ENCODE peak calls at places on chromosome 15, in nine cellular contexts. E, C, W, M, F, Y, D, A and R are unnamed samples.

GRCh38 chr15:41024141-41024540 is 70.9 kb downstream of the CHAC1 start:
- DNase-seq in A (peak; percentile 89), F (no peak), D (no peak), Y (no peak), M (peak; percentile 73), W (peak; percentile 74), E (no peak), C (no peak), R (no peak)

GRCh38 chr15:77901921-77902750 is 175.4 kb downstream of the TBC1D2B start:
- DNase-seq in C (no peak), D (peak; percentile 23), A (no peak), M (no peak), Y (peak; percentile 40), F (no peak), W (no peak), E (no peak), R (no peak)

GRCh38 chr15:32982001-32982400 is 212.5 kb downstream of the FMN1 start:
- DNase-seq in A (no peak), D (no peak), M (peak; percentile 26), F (no peak), C (no peak), W (peak; percentile 7), Y (no peak), E (no peak), R (peak; percentile 22)

GRCh38 chr15:92636950-92637481 is 18.6 kb downstream of the FAM174B start:
- DNase-seq in Y (no peak), A (no peak), W (no peak), D (peak; percentile 88), C (peak; percentile 58), E (peak; percentile 84), M (no peak), F (peak; percentile 93), R (no peak)

GRCh38 chr15:78696436-78696835 is 55.4 kb upstream of the CHRNB4 start:
- DNase-seq in W (no peak), M (no peak), F (no peak), E (no peak), D (no peak), A (no peak), Y (no peak), C (no peak), R (no peak)

GRCh38 chr15:65752151-65752700 is 39.9 kb downstream of the DENND4A start:
- DNase-seq in W (no peak), Y (no peak), C (no peak), A (peak; percentile 35), F (no peak), D (no peak), M (no peak), E (no peak), R (no peak)

GRCh38 chr15:63010920-63011693 is 31.4 kb upstream of the TPM1 start:
- DNase-seq in W (no peak), C (no peak), D (no peak), E (no peak), F (no peak), A (no peak), Y (no peak), M (no peak), R (no peak)

GRCh38 chr15:91632176-91632575 is 221.3 kb upstream of the SLCO3A1 start:
- DNase-seq in F (no peak), E (no peak), A (no peak), Y (no peak), D (no peak), C (no peak), W (no peak), M (no peak), R (no peak)

GRCh38 chr15:68957686-68958085 is 27.4 kb downstream of the SPESP1 start:
- DNase-seq in C (no peak), W (no peak), Y (no peak), D (no peak), A (no peak), E (no peak), F (no peak), M (no peak), R (no peak)

DNA sequence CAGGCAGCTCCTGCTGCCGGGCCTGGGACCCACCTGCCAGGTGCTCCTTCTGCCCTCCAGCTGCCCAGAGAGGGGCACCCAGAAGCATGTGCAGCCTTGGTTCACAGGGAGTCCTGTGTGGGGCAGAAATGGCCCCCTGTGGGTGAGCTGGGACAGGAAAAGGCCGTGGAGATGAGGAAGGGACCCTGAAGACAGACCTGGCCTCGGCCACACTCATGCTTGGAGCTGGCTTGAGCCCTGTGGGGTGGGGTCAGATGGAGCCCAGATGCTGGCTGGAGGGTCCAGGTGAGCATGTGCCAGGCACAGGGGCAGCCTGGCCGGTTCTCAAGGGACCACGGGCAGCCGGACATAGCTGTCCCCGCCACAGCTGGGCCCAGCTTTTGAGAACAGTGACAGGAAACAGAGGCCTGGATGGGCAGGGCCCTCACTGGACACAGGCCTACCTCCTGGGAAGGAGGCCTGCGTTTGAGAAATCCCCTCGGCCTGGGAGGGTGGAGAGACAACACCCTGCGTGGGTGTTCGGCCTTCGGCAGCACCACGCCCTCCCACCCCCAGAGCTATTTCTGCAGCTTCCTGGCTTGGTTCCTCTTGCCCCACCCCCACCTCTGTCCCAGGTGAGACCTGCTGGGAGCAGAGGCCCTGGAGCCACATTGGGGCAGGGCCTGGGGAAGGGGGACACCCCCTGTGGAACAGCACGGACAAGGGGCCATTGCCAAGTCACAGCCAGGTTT is 132.6 kb upstream of the MEF2A start:
- DNase-seq in W (peak; percentile 29), Y (peak; percentile 71), C (peak; percentile 72), F (no peak), D (peak; percentile 75), A (no peak), E (peak; percentile 11), M (no peak), R (no peak)
- TF ChIP-seq CTCF in W (no peak), Y (no peak), C (no peak), F (no peak), D (no peak), A (no peak), E (no peak), M (no peak), R (no peak)

DNA sequence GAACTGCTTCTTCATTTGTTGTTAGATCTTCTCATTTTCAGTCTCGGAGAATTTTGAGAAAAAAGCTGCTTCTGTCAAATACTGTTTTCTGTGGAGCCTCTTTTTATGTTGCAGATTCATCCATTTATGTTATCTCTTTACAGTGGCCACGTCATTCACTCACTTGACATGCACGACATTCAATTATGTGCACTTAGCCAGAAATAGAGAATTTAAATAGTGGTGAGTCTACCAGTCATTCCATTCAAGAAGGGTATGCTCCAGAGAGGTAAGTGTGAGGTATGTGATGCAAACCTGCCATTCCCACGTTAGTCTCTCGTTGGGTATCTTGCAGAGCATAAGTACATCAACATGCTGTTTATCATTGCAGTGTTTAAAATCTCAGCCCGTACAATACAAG is 9.8 kb downstream of the ARPP19 start:
- DNase-seq in D (no peak), W (no peak), Y (no peak), F (no peak), M (no peak), A (no peak), C (no peak), E (no peak), R (no peak)
- H3K4me3 ChIP-seq in D (no peak overlapping the region), W (no peak overlapping the region), Y (no peak overlapping the region), F (no peak overlapping the region), M (no peak overlapping the region), A (no peak overlapping the region), C (no peak overlapping the region), E (no peak overlapping the region), R (no peak overlapping the region)

GRCh38 chr15:48650931-48651330 is 5.4 kb upstream of the FBN1 start:
- DNase-seq in F (no peak), C (no peak), Y (no peak), A (no peak), W (no peak), M (no peak), E (no peak), D (no peak), R (no peak)

GRCh38 chr15:48646364-48646763 is 855 bp upstream of the FBN1 start:
- DNase-seq in F (no peak), C (no peak), M (no peak), A (no peak), E (no peak), D (no peak), Y (no peak), W (no peak), R (no peak)

GRCh38 chr15:48645558-48646330 is at the start of gene FBN1:
- DNase-seq in C (peak; percentile 47), E (peak; percentile 28), M (peak; percentile 90), A (peak; percentile 93), W (peak; percentile 95), F (peak; percentile 29), D (peak; percentile 46), Y (peak; percentile 87), R (no peak)

GRCh38 chr15:48644827-48645557 is 517 bp downstream of the FBN1 start:
- DNase-seq in M (peak; percentile 60), C (no peak), E (peak; percentile 37), F (peak; percentile 11), D (peak; percentile 57), W (peak; percentile 64), Y (peak; percentile 78), A (peak; percentile 58), R (no peak)

GRCh38 chr15:48647963-48648362 is 2.5 kb upstream of the FBN1 start:
- DNase-seq in D (no peak), Y (no peak), W (peak; percentile 42), M (peak; percentile 53), E (peak; percentile 28), F (no peak), C (no peak), A (peak; percentile 71), R (no peak)
- TF ChIP-seq CTCF in D (no peak), Y (no peak), W (peak; percentile 42), M (peak; percentile 42), E (no peak), F (no peak), C (no peak), A (peak; percentile 64), R (peak; percentile 28)

GRCh38 chr15:99565031-99565280 is 828 bp upstream of the MEF2A start:
- DNase-seq in M (no peak), A (no peak), Y (peak; percentile 88), C (no peak), E (no peak), F (no peak), W (no peak), D (no peak), R (no peak)

GRCh38 chr15:99565281-99566156 is at the start of gene MEF2A:
- DNase-seq in Y (peak; percentile 97), E (peak; percentile 88), F (peak; percentile 96), M (peak; percentile 94), C (peak; percentile 95), D (peak; percentile 97), W (peak; percentile 95), A (peak; percentile 97), R (peak; percentile 75)

GRCh38 chr15:99566157-99566900 is 545 bp downstream of the MEF2A start:
- DNase-seq in M (no peak), Y (peak; percentile 80), F (peak; percentile 43), W (no peak), D (peak; percentile 57), C (peak; percentile 36), E (peak; percentile 5), A (no peak), R (no peak)

GRCh38 chr15:99571299-99571698 is 5.5 kb downstream of the MEF2A start:
- DNase-seq in M (no peak), Y (no peak), W (no peak), F (no peak), C (no peak), E (no peak), D (no peak), A (no peak), R (no peak)

GRCh38 chr15:99568548-99569352 is 3.0 kb downstream of the MEF2A start:
- DNase-seq in F (no peak), E (no peak), M (no peak), C (no peak), D (no peak), A (peak; percentile 64), Y (no peak), W (no peak), R (no peak)
- H3K4me3 ChIP-seq in F (no peak overlapping the region), E (peak overlapping the region; percentile 84), M (no peak overlapping the region), C (no peak overlapping the region), D (peak overlapping the region; percentile 0), A (peak overlapping the region; percentile 20), Y (peak overlapping the region; percentile 93), W (no peak overlapping the region), R (no peak overlapping the region)

GRCh38 chr15:73249499-73249898 is 119.3 kb downstream of the HCN4 start:
- DNase-seq in Y (no peak), C (no peak), F (no peak), D (no peak), E (no peak), W (no peak), A (peak; percentile 26), M (no peak), R (no peak)
- TF ChIP-seq CTCF in Y (no peak), C (no peak), F (no peak), D (no peak), E (no peak), W (no peak), A (peak; percentile 21), M (no peak), R (no peak)